ENCODE peak calls at places on chromosome 16, in six cellular contexts. M is body of pancreas, U is BE2C, W is stomach, S is heart right ventricle, R is HCT116. H is an unnamed sample.

GRCh38 chr16:53220585-53220984 is 165.8 kb downstream of the CHD9 start:
- DNase-seq in M (no peak), U (peak; percentile 13), W (no peak), S (no peak), R (no peak), H (no peak)

GRCh38 chr16:79261461-79261860 is 339.1 kb downstream of the MAF start:
- DNase-seq in M (no peak), U (no peak), W (peak; percentile 53), S (peak; percentile 54), R (no peak), H (peak; percentile 61)

GRCh38 chr16:66228791-66229190 is 137.7 kb upstream of the CDH5 start:
- DNase-seq in M (no peak), U (no peak), W (no peak), S (no peak), R (no peak), H (no peak)

GRCh38 chr16:52318259-52319008 is 228.5 kb downstream of the TOX3 start:
- DNase-seq in M (no peak), U (no peak), W (no peak), S (no peak), R (no peak), H (no peak)

GRCh38 chr16:89705006-89705405 is 3.5 kb upstream of the SPATA2L start:
- DNase-seq in M (no peak), U (no peak), W (no peak), S (no peak), R (no peak), H (no peak)

GRCh38 chr16:89287777-89288576 is 70.5 kb downstream of the ZNF778 start:
- DNase-seq in M (no peak), U (no peak), W (no peak), S (no peak), R (no peak), H (no peak)

GRCh38 chr16:88941933-88942909 is 34.8 kb downstream of the CBFA2T3 start:
- DNase-seq in M (no peak), U (peak; percentile 69), W (peak; percentile 63), S (peak; percentile 68), R (peak; percentile 36), H (peak; percentile 78)

GRCh38 chr16:66334856-66335255 is 31.6 kb upstream of the CDH5 start:
- DNase-seq in M (no peak), U (no peak), W (no peak), S (no peak), R (no peak), H (no peak)

GRCh38 chr16:48535831-48536599 is 74.0 kb downstream of the N4BP1 start:
- DNase-seq in M (peak; percentile 40), U (no peak), W (no peak), S (peak; percentile 75), R (no peak), H (peak; percentile 69)

GRCh38 chr16:2783581-2784375 is 3.6 kb downstream of the PRSS33 start:
- DNase-seq in M (no peak), U (no peak), W (no peak), S (no peak), R (no peak), H (no peak)

GRCh38 chr16:82533161-82533560 is 93.6 kb upstream of the CDH13 start:
- DNase-seq in M (no peak), U (no peak), W (no peak), S (no peak), R (no peak), H (no peak)

GRCh38 chr16:14325921-14326401 is 254.8 kb downstream of the MRTFB start:
- DNase-seq in M (peak; percentile 36), U (peak; percentile 49), W (no peak), S (no peak), R (no peak), H (no peak)

GRCh38 chr16:15950167-15950854 is 895 bp downstream of the ABCC1 start:
- DNase-seq in M (peak; percentile 18), U (peak; percentile 46), W (peak; percentile 28), S (no peak), R (no peak), H (peak; percentile 21)

GRCh38 chr16:85381738-85382592 is 231.2 kb upstream of the GSE1 start:
- DNase-seq in M (no peak), U (peak; percentile 98), W (no peak), S (peak; percentile 30), R (no peak), H (peak; percentile 73)

GRCh38 chr16:70696952-70697600 is 11.2 kb upstream of the MTSS2 start:
- DNase-seq in M (no peak), U (no peak), W (peak; percentile 64), S (no peak), R (no peak), H (no peak)

GRCh38 chr16:70476272-70477020 is 22.1 kb downstream of the FCSK start:
- DNase-seq in M (no peak), U (peak; percentile 72), W (peak; percentile 31), S (no peak), R (peak; percentile 49), H (no peak)

GRCh38 chr16:85648070-85648714 is 35.1 kb downstream of the GSE1 start:
- DNase-seq in M (no peak), U (no peak), W (no peak), S (no peak), R (no peak), H (no peak)

GRCh38 chr16:86663691-86664517 is 85.6 kb downstream of the FOXL1 start:
- DNase-seq in M (no peak), U (no peak), W (no peak), S (no peak), R (no peak), H (no peak)

GRCh38 chr16:54282202-54282922 is 4.2 kb downstream of the IRX3 start:
- DNase-seq in M (peak; percentile 40), U (peak; percentile 51), W (peak; percentile 71), S (peak; percentile 76), R (peak; percentile 15), H (peak; percentile 83)

DNA sequence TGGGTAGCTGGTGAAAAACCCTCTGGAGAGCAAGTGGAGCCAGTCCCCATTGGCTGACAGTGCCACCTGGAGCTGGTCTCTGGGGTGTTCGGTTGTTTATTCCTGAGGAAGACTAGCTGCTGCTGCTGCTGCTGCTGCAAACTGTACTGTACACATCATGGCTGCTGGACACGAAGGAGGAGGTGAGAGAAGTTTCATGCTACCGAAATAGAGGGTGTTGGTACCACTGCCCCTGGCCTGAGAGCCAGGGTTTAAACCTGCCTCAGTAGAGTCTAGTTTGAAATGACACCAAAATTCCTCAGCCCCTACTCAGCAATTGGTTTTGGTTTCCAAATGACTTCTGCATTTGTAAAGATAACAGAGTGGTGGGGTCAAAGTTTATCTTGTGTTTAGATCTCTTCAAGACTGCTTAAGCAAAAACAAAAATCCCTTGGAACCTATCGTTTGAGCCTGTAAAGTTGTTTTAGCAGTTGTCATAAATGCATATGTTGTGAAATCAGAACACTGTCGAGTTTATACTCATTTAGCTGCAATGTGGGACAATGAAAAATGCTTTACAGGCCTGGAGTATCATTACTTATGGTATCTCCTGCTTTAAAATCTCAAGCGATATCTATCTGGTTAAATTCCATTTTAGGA is 40.8 kb downstream of the CYB5B start:
- DNase-seq in M (no peak), U (peak; percentile 23), W (no peak), S (no peak), R (no peak), H (no peak)
- TF ChIP-seq CTCF in M (peak; percentile 6), U (peak; percentile 14), W (no peak), S (no peak), R (no peak), H (no peak)

DNA sequence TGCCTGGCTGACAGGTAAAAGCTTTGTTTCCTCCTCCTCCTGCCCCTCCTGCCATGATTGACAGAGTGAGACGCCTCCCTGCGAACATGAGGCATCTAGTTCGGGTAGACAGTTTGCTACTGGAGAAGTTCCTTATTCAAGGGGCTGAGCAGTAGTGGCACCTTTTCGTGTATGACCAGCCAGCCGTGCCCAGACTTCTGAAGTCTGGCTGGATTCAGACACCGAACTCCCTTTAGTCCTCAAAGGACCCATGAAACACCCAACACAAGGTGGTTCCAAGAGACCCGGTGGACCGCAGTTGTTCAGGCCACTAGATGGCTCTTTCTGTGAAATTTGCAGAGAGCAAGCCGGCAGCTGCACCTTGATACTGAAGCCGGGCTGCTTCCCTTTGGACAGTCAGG is 192.8 kb downstream of the XYLT1 start:
- DNase-seq in M (peak; percentile 69), U (peak; percentile 46), W (peak; percentile 61), S (no peak), R (peak; percentile 24), H (peak; percentile 27)
- TF ChIP-seq CTCF in M (peak; percentile 59), U (peak; percentile 72), W (no peak), S (peak; percentile 60), R (peak; percentile 41), H (peak; percentile 20)

DNA sequence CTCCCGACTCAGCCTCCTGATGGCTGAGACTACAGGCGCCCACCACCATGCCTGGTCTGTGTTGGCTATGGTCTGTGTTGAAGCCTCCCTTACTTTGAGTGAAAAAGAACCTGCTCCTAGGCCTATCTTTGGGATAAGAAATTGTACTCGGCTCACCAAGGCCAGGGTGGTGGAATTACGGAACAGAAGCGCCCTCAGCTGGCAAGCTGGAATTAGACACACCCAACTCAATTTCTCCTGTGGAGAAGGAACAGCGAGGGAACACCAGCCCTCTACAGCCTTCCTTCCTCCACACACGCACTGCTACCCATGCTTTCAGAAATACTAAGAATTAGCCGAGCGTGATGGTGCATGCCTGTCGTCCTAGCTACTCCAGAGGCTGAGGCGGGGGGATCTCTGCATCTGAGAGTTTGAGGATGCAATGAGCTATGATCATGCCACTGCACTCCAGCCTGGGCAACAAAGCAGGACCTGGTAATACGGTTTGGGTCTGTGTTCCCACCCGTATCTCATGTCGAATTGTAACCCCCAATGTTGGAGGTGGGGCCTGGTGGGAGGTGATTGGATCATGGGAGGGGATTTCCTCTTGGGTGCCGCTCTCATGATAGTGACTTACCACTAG is 40.1 kb upstream of the RBBP6 start:
- DNase-seq in M (peak; percentile 20), U (peak; percentile 33), W (no peak), S (no peak), R (peak; percentile 37), H (peak; percentile 53)
- TF ChIP-seq CTCF in M (peak; percentile 27), U (peak; percentile 53), W (no peak), S (peak; percentile 46), R (peak; percentile 68), H (peak; percentile 49)

DNA sequence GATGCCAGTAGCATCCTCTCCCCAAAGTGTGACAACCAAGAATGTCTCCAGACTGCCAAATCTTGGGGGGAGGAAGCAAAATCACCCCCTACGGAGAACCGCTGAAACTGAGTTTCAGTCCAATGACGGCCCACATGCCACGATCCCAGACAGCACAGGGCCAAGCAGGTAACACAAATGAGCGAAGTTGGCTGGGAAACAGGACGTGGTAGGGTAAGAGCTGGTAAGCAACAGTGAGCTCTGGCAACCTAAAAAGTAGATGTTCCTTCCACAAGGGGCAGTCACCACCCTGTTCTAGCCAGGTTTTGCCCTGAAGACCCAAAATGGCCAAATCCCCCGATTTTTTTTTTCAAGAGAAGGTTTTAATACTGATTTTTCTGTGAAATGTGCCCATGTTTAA is 25.4 kb downstream of the ZFHX3 start:
- DNase-seq in M (peak; percentile 7), U (no peak), W (no peak), S (no peak), R (no peak), H (no peak)
- TF ChIP-seq CTCF in M (no peak), U (peak; percentile 21), W (no peak), S (no peak), R (no peak), H (no peak)

H was measured in nephron progenitor cell.